ENCODE peak calls at places on chromosomes 3 and 15, in seven cellular contexts. One of them, this sample, is unnamed.

GRCh38 chr3:127092776-127093175 is 100.2 kb upstream of the PRR23E start:
- DNase-seq in ovary: no peak
- DNase-seq in activated CD4-positive, alpha-beta T cell treated with anti-CD3 and anti-CD28 coated beads, Interleukin-2, amount 50 U/mL, for 4 hours: no peak
- DNase-seq in B cell: no peak
- DNase-seq in Panc1: no peak
- DNase-seq in EL: no peak
- DNase-seq in stimulated activated CD4-positive, alpha-beta T cell treated with anti-CD3 and anti-CD28 coated beads, Interleukin-4, amount 100 ng/mL, for 24 hours: no peak
- DNase-seq in this sample: peak

GRCh38 chr3:23743141-23743784 is 62.5 kb upstream of the UBE2E1 start:
- DNase-seq in B cell: no peak
- DNase-seq in activated CD4-positive, alpha-beta T cell treated with anti-CD3 and anti-CD28 coated beads, Interleukin-2, amount 50 U/mL, for 4 hours: no peak
- DNase-seq in Panc1: no peak
- DNase-seq in ovary: no peak
- DNase-seq in EL: no peak
- DNase-seq in stimulated activated CD4-positive, alpha-beta T cell treated with anti-CD3 and anti-CD28 coated beads, Interleukin-4, amount 100 ng/mL, for 24 hours: no peak
- DNase-seq in this sample: no peak

GRCh38 chr3:178043084-178043483 is 493.2 kb upstream of the KCNMB2 start:
- DNase-seq in ovary: no peak
- DNase-seq in stimulated activated CD4-positive, alpha-beta T cell treated with anti-CD3 and anti-CD28 coated beads, Interleukin-4, amount 100 ng/mL, for 24 hours: no peak
- DNase-seq in Panc1: no peak
- DNase-seq in activated CD4-positive, alpha-beta T cell treated with anti-CD3 and anti-CD28 coated beads, Interleukin-2, amount 50 U/mL, for 4 hours: no peak
- DNase-seq in EL: no peak
- DNase-seq in B cell: no peak
- DNase-seq in this sample: no peak

GRCh38 chr3:170497197-170497596 is 78.5 kb downstream of the CLDN11 start:
- DNase-seq in EL: no peak
- DNase-seq in ovary: no peak
- DNase-seq in B cell: no peak
- DNase-seq in stimulated activated CD4-positive, alpha-beta T cell treated with anti-CD3 and anti-CD28 coated beads, Interleukin-4, amount 100 ng/mL, for 24 hours: no peak
- DNase-seq in Panc1: no peak
- DNase-seq in activated CD4-positive, alpha-beta T cell treated with anti-CD3 and anti-CD28 coated beads, Interleukin-2, amount 50 U/mL, for 4 hours: no peak
- DNase-seq in this sample: no peak

GRCh38 chr3:185065059-185065458 is 87.8 kb downstream of the C3orf70 start:
- DNase-seq in ovary: no peak
- DNase-seq in EL: no peak
- DNase-seq in B cell: no peak
- DNase-seq in stimulated activated CD4-positive, alpha-beta T cell treated with anti-CD3 and anti-CD28 coated beads, Interleukin-4, amount 100 ng/mL, for 24 hours: no peak
- DNase-seq in activated CD4-positive, alpha-beta T cell treated with anti-CD3 and anti-CD28 coated beads, Interleukin-2, amount 50 U/mL, for 4 hours: no peak
- DNase-seq in Panc1: no peak
- DNase-seq in this sample: peak

GRCh38 chr3:37989821-37990480 is 635 bp upstream of the VILL start:
- DNase-seq in EL: no peak
- DNase-seq in ovary: no peak
- DNase-seq in Panc1: no peak
- DNase-seq in B cell: no peak
- DNase-seq in activated CD4-positive, alpha-beta T cell treated with anti-CD3 and anti-CD28 coated beads, Interleukin-2, amount 50 U/mL, for 4 hours: no peak
- DNase-seq in stimulated activated CD4-positive, alpha-beta T cell treated with anti-CD3 and anti-CD28 coated beads, Interleukin-4, amount 100 ng/mL, for 24 hours: no peak
- DNase-seq in this sample: no peak

GRCh38 chr3:13687409-13687989 is 138.6 kb downstream of the FBLN2 start:
- DNase-seq in Panc1: no peak
- DNase-seq in activated CD4-positive, alpha-beta T cell treated with anti-CD3 and anti-CD28 coated beads, Interleukin-2, amount 50 U/mL, for 4 hours: no peak
- DNase-seq in EL: no peak
- DNase-seq in B cell: no peak
- DNase-seq in ovary: no peak
- DNase-seq in stimulated activated CD4-positive, alpha-beta T cell treated with anti-CD3 and anti-CD28 coated beads, Interleukin-4, amount 100 ng/mL, for 24 hours: no peak
- DNase-seq in this sample: no peak

GRCh38 chr3:12473503-12473902 is 10.8 kb upstream of the TSEN2 start:
- DNase-seq in B cell: no peak
- DNase-seq in Panc1: no peak
- DNase-seq in EL: no peak
- DNase-seq in ovary: no peak
- DNase-seq in stimulated activated CD4-positive, alpha-beta T cell treated with anti-CD3 and anti-CD28 coated beads, Interleukin-4, amount 100 ng/mL, for 24 hours: no peak
- DNase-seq in activated CD4-positive, alpha-beta T cell treated with anti-CD3 and anti-CD28 coated beads, Interleukin-2, amount 50 U/mL, for 4 hours: no peak
- DNase-seq in this sample: no peak

GRCh38 chr3:27976933-27977332 is 254.8 kb upstream of the EOMES start:
- DNase-seq in activated CD4-positive, alpha-beta T cell treated with anti-CD3 and anti-CD28 coated beads, Interleukin-2, amount 50 U/mL, for 4 hours: no peak
- DNase-seq in stimulated activated CD4-positive, alpha-beta T cell treated with anti-CD3 and anti-CD28 coated beads, Interleukin-4, amount 100 ng/mL, for 24 hours: no peak
- DNase-seq in ovary: no peak
- DNase-seq in EL: peak
- DNase-seq in B cell: no peak
- DNase-seq in Panc1: no peak
- DNase-seq in this sample: no peak

GRCh38 chr3:32681811-32682210 is 3.2 kb upstream of the CNOT10 start:
- DNase-seq in Panc1: no peak
- DNase-seq in ovary: no peak
- DNase-seq in activated CD4-positive, alpha-beta T cell treated with anti-CD3 and anti-CD28 coated beads, Interleukin-2, amount 50 U/mL, for 4 hours: no peak
- DNase-seq in B cell: no peak
- DNase-seq in EL: no peak
- DNase-seq in stimulated activated CD4-positive, alpha-beta T cell treated with anti-CD3 and anti-CD28 coated beads, Interleukin-4, amount 100 ng/mL, for 24 hours: no peak
- DNase-seq in this sample: no peak

GRCh38 chr15:90664650-90665287 is 52.4 kb upstream of the BLM start:
- DNase-seq in ovary: peak
- DNase-seq in Panc1: no peak
- DNase-seq in EL: peak
- DNase-seq in stimulated activated CD4-positive, alpha-beta T cell treated with anti-CD3 and anti-CD28 coated beads, Interleukin-4, amount 100 ng/mL, for 24 hours: no peak
- DNase-seq in activated CD4-positive, alpha-beta T cell treated with anti-CD3 and anti-CD28 coated beads, Interleukin-2, amount 50 U/mL, for 4 hours: no peak
- DNase-seq in B cell: no peak
- DNase-seq in this sample: no peak

GRCh38 chr3:29284578-29284977 is 3.7 kb downstream of the RBMS3 start:
- DNase-seq in ovary: no peak
- DNase-seq in B cell: no peak
- DNase-seq in activated CD4-positive, alpha-beta T cell treated with anti-CD3 and anti-CD28 coated beads, Interleukin-2, amount 50 U/mL, for 4 hours: no peak
- DNase-seq in EL: no peak
- DNase-seq in stimulated activated CD4-positive, alpha-beta T cell treated with anti-CD3 and anti-CD28 coated beads, Interleukin-4, amount 100 ng/mL, for 24 hours: no peak
- DNase-seq in Panc1: no peak
- DNase-seq in this sample: no peak

GRCh38 chr3:55416381-55416821 is 70.7 kb downstream of the WNT5A start:
- DNase-seq in ovary: no peak
- DNase-seq in Panc1: no peak
- DNase-seq in B cell: no peak
- DNase-seq in stimulated activated CD4-positive, alpha-beta T cell treated with anti-CD3 and anti-CD28 coated beads, Interleukin-4, amount 100 ng/mL, for 24 hours: no peak
- DNase-seq in EL: peak
- DNase-seq in activated CD4-positive, alpha-beta T cell treated with anti-CD3 and anti-CD28 coated beads, Interleukin-2, amount 50 U/mL, for 4 hours: no peak
- DNase-seq in this sample: peak

GRCh38 chr3:140432176-140432753 is 245.6 kb upstream of the TRIM42 start:
- DNase-seq in stimulated activated CD4-positive, alpha-beta T cell treated with anti-CD3 and anti-CD28 coated beads, Interleukin-4, amount 100 ng/mL, for 24 hours: no peak
- DNase-seq in EL: no peak
- DNase-seq in B cell: no peak
- DNase-seq in activated CD4-positive, alpha-beta T cell treated with anti-CD3 and anti-CD28 coated beads, Interleukin-2, amount 50 U/mL, for 4 hours: no peak
- DNase-seq in ovary: peak
- DNase-seq in Panc1: no peak
- DNase-seq in this sample: peak

GRCh38 chr3:181189556-181189955 is 200.0 kb upstream of the DNAJC19 start:
- DNase-seq in B cell: no peak
- DNase-seq in Panc1: no peak
- DNase-seq in EL: no peak
- DNase-seq in stimulated activated CD4-positive, alpha-beta T cell treated with anti-CD3 and anti-CD28 coated beads, Interleukin-4, amount 100 ng/mL, for 24 hours: no peak
- DNase-seq in activated CD4-positive, alpha-beta T cell treated with anti-CD3 and anti-CD28 coated beads, Interleukin-2, amount 50 U/mL, for 4 hours: no peak
- DNase-seq in ovary: no peak
- DNase-seq in this sample: no peak

GRCh38 chr15:88745075-88745474 is 58.2 kb upstream of the ACAN start:
- DNase-seq in EL: no peak
- DNase-seq in Panc1: no peak
- DNase-seq in ovary: no peak
- DNase-seq in activated CD4-positive, alpha-beta T cell treated with anti-CD3 and anti-CD28 coated beads, Interleukin-2, amount 50 U/mL, for 4 hours: no peak
- DNase-seq in stimulated activated CD4-positive, alpha-beta T cell treated with anti-CD3 and anti-CD28 coated beads, Interleukin-4, amount 100 ng/mL, for 24 hours: no peak
- DNase-seq in B cell: no peak
- DNase-seq in this sample: no peak

GRCh38 chr15:62334581-62334980 is 169.5 kb upstream of the C2CD4B start:
- DNase-seq in ovary: no peak
- DNase-seq in Panc1: no peak
- DNase-seq in activated CD4-positive, alpha-beta T cell treated with anti-CD3 and anti-CD28 coated beads, Interleukin-2, amount 50 U/mL, for 4 hours: no peak
- DNase-seq in EL: no peak
- DNase-seq in stimulated activated CD4-positive, alpha-beta T cell treated with anti-CD3 and anti-CD28 coated beads, Interleukin-4, amount 100 ng/mL, for 24 hours: no peak
- DNase-seq in B cell: no peak
- DNase-seq in this sample: no peak

GRCh38 chr3:126850370-126851085 is 132.4 kb upstream of the PLXNA1 start:
- DNase-seq in stimulated activated CD4-positive, alpha-beta T cell treated with anti-CD3 and anti-CD28 coated beads, Interleukin-4, amount 100 ng/mL, for 24 hours: no peak
- DNase-seq in activated CD4-positive, alpha-beta T cell treated with anti-CD3 and anti-CD28 coated beads, Interleukin-2, amount 50 U/mL, for 4 hours: no peak
- DNase-seq in B cell: no peak
- DNase-seq in EL: peak
- DNase-seq in Panc1: no peak
- DNase-seq in ovary: no peak
- DNase-seq in this sample: peak

GRCh38 chr3:155442066-155442465 is 148.6 kb upstream of the STRIT1 start:
- DNase-seq in EL: no peak
- DNase-seq in B cell: no peak
- DNase-seq in stimulated activated CD4-positive, alpha-beta T cell treated with anti-CD3 and anti-CD28 coated beads, Interleukin-4, amount 100 ng/mL, for 24 hours: no peak
- DNase-seq in activated CD4-positive, alpha-beta T cell treated with anti-CD3 and anti-CD28 coated beads, Interleukin-2, amount 50 U/mL, for 4 hours: no peak
- DNase-seq in ovary: no peak
- DNase-seq in Panc1: no peak
- DNase-seq in this sample: no peak

GRCh38 chr3:174102274-174102673 is 704.7 kb downstream of the NLGN1 start:
- DNase-seq in stimulated activated CD4-positive, alpha-beta T cell treated with anti-CD3 and anti-CD28 coated beads, Interleukin-4, amount 100 ng/mL, for 24 hours: no peak
- DNase-seq in EL: no peak
- DNase-seq in ovary: no peak
- DNase-seq in Panc1: no peak
- DNase-seq in activated CD4-positive, alpha-beta T cell treated with anti-CD3 and anti-CD28 coated beads, Interleukin-2, amount 50 U/mL, for 4 hours: no peak
- DNase-seq in B cell: no peak
- DNase-seq in this sample: no peak

GRCh38 chr3:110420158-110420641 is 651.4 kb upstream of the NECTIN3 start:
- DNase-seq in EL: peak
- DNase-seq in activated CD4-positive, alpha-beta T cell treated with anti-CD3 and anti-CD28 coated beads, Interleukin-2, amount 50 U/mL, for 4 hours: no peak
- DNase-seq in B cell: no peak
- DNase-seq in Panc1: no peak
- DNase-seq in stimulated activated CD4-positive, alpha-beta T cell treated with anti-CD3 and anti-CD28 coated beads, Interleukin-4, amount 100 ng/mL, for 24 hours: no peak
- DNase-seq in ovary: no peak
- DNase-seq in this sample: no peak

GRCh38 chr3:69082805-69083204 is 1.9 kb upstream of the ARL6IP5 start:
- DNase-seq in B cell: peak
- DNase-seq in ovary: no peak
- DNase-seq in EL: peak
- DNase-seq in Panc1: no peak
- DNase-seq in activated CD4-positive, alpha-beta T cell treated with anti-CD3 and anti-CD28 coated beads, Interleukin-2, amount 50 U/mL, for 4 hours: peak
- DNase-seq in stimulated activated CD4-positive, alpha-beta T cell treated with anti-CD3 and anti-CD28 coated beads, Interleukin-4, amount 100 ng/mL, for 24 hours: peak
- DNase-seq in this sample: peak

GRCh38 chr3:129962600-129962999 is 11.9 kb upstream of the TRH start:
- DNase-seq in EL: no peak
- DNase-seq in activated CD4-positive, alpha-beta T cell treated with anti-CD3 and anti-CD28 coated beads, Interleukin-2, amount 50 U/mL, for 4 hours: no peak
- DNase-seq in B cell: no peak
- DNase-seq in Panc1: no peak
- DNase-seq in ovary: no peak
- DNase-seq in stimulated activated CD4-positive, alpha-beta T cell treated with anti-CD3 and anti-CD28 coated beads, Interleukin-4, amount 100 ng/mL, for 24 hours: no peak
- DNase-seq in this sample: no peak

GRCh38 chr3:146783446-146783845 is 178.3 kb upstream of the PLSCR5 start:
- DNase-seq in stimulated activated CD4-positive, alpha-beta T cell treated with anti-CD3 and anti-CD28 coated beads, Interleukin-4, amount 100 ng/mL, for 24 hours: no peak
- DNase-seq in ovary: no peak
- DNase-seq in Panc1: no peak
- DNase-seq in activated CD4-positive, alpha-beta T cell treated with anti-CD3 and anti-CD28 coated beads, Interleukin-2, amount 50 U/mL, for 4 hours: no peak
- DNase-seq in EL: peak
- DNase-seq in B cell: no peak
- DNase-seq in this sample: no peak

GRCh38 chr3:138477801-138478200 is 43.4 kb downstream of the ESYT3 start:
- DNase-seq in EL: no peak
- DNase-seq in B cell: no peak
- DNase-seq in ovary: no peak
- DNase-seq in stimulated activated CD4-positive, alpha-beta T cell treated with anti-CD3 and anti-CD28 coated beads, Interleukin-4, amount 100 ng/mL, for 24 hours: no peak
- DNase-seq in activated CD4-positive, alpha-beta T cell treated with anti-CD3 and anti-CD28 coated beads, Interleukin-2, amount 50 U/mL, for 4 hours: no peak
- DNase-seq in Panc1: no peak
- DNase-seq in this sample: no peak

GRCh38 chr3:150454085-150454484 is 46.0 kb downstream of the TSC22D2 start:
- DNase-seq in activated CD4-positive, alpha-beta T cell treated with anti-CD3 and anti-CD28 coated beads, Interleukin-2, amount 50 U/mL, for 4 hours: no peak
- DNase-seq in stimulated activated CD4-positive, alpha-beta T cell treated with anti-CD3 and anti-CD28 coated beads, Interleukin-4, amount 100 ng/mL, for 24 hours: no peak
- DNase-seq in ovary: no peak
- DNase-seq in B cell: no peak
- DNase-seq in EL: no peak
- DNase-seq in Panc1: no peak
- DNase-seq in this sample: no peak

GRCh38 chr3:148464246-148464645 is 233.5 kb upstream of the AGTR1 start:
- DNase-seq in Panc1: no peak
- DNase-seq in stimulated activated CD4-positive, alpha-beta T cell treated with anti-CD3 and anti-CD28 coated beads, Interleukin-4, amount 100 ng/mL, for 24 hours: no peak
- DNase-seq in activated CD4-positive, alpha-beta T cell treated with anti-CD3 and anti-CD28 coated beads, Interleukin-2, amount 50 U/mL, for 4 hours: no peak
- DNase-seq in B cell: no peak
- DNase-seq in ovary: no peak
- DNase-seq in EL: peak
- DNase-seq in this sample: no peak

GRCh38 chr15:74540135-74540760 is 772 bp upstream of the ARID3B start:
- DNase-seq in ovary: no peak
- DNase-seq in EL: peak
- DNase-seq in activated CD4-positive, alpha-beta T cell treated with anti-CD3 and anti-CD28 coated beads, Interleukin-2, amount 50 U/mL, for 4 hours: no peak
- DNase-seq in stimulated activated CD4-positive, alpha-beta T cell treated with anti-CD3 and anti-CD28 coated beads, Interleukin-4, amount 100 ng/mL, for 24 hours: no peak
- DNase-seq in Panc1: no peak
- DNase-seq in B cell: no peak
- DNase-seq in this sample: peak

GRCh38 chr3:172629470-172629869 is 81.4 kb downstream of the NCEH1 start:
- DNase-seq in Panc1: no peak
- DNase-seq in stimulated activated CD4-positive, alpha-beta T cell treated with anti-CD3 and anti-CD28 coated beads, Interleukin-4, amount 100 ng/mL, for 24 hours: no peak
- DNase-seq in B cell: no peak
- DNase-seq in EL: peak
- DNase-seq in activated CD4-positive, alpha-beta T cell treated with anti-CD3 and anti-CD28 coated beads, Interleukin-2, amount 50 U/mL, for 4 hours: no peak
- DNase-seq in ovary: no peak
- DNase-seq in this sample: no peak

GRCh38 chr15:93414576-93415231 is 325.7 kb upstream of the RGMA start:
- DNase-seq in activated CD4-positive, alpha-beta T cell treated with anti-CD3 and anti-CD28 coated beads, Interleukin-2, amount 50 U/mL, for 4 hours: no peak
- DNase-seq in ovary: no peak
- DNase-seq in stimulated activated CD4-positive, alpha-beta T cell treated with anti-CD3 and anti-CD28 coated beads, Interleukin-4, amount 100 ng/mL, for 24 hours: no peak
- DNase-seq in EL: no peak
- DNase-seq in B cell: no peak
- DNase-seq in Panc1: no peak
- DNase-seq in this sample: peak

GRCh38 chr3:99240700-99241099 is 339.2 kb upstream of the DCBLD2 start:
- DNase-seq in B cell: no peak
- DNase-seq in Panc1: no peak
- DNase-seq in stimulated activated CD4-positive, alpha-beta T cell treated with anti-CD3 and anti-CD28 coated beads, Interleukin-4, amount 100 ng/mL, for 24 hours: no peak
- DNase-seq in activated CD4-positive, alpha-beta T cell treated with anti-CD3 and anti-CD28 coated beads, Interleukin-2, amount 50 U/mL, for 4 hours: no peak
- DNase-seq in EL: no peak
- DNase-seq in ovary: no peak
- DNase-seq in this sample: no peak

GRCh38 chr15:66006986-66007385 is 137.7 kb downstream of the RAB11A start:
- DNase-seq in activated CD4-positive, alpha-beta T cell treated with anti-CD3 and anti-CD28 coated beads, Interleukin-2, amount 50 U/mL, for 4 hours: no peak
- DNase-seq in Panc1: no peak
- DNase-seq in B cell: no peak
- DNase-seq in EL: peak
- DNase-seq in ovary: no peak
- DNase-seq in stimulated activated CD4-positive, alpha-beta T cell treated with anti-CD3 and anti-CD28 coated beads, Interleukin-4, amount 100 ng/mL, for 24 hours: no peak
- DNase-seq in this sample: no peak

This sample was measured in SJCRH30.